ENCODE peak calls at places on chromosomes 16 and 17, in six cellular contexts. J is epithelial cell of prostate, P is GM12865, B is fibroblast of mammary gland, O is T1000, K is RPMI8226. W is an unnamed sample.

GRCh38 chr16:19085679-19086200 is 18.3 kb downstream of the COQ7 start:
- DNase-seq in J (no peak), P (no peak), B (peak), O (no peak), K (peak), W (peak)

GRCh38 chr17:48997827-48998556 is 807 bp downstream of the IGF2BP1 start:
- DNase-seq in J (no peak), P (no peak), B (no peak), O (no peak), K (no peak), W (no peak)

GRCh38 chr16:5036228-5037156 is 2.8 kb upstream of the NAGPA start:
- DNase-seq in J (no peak), P (peak), B (no peak), O (no peak), K (peak), W (no peak)

GRCh38 chr16:20353379-20353778 is 864 bp upstream of the UMOD start:
- DNase-seq in J (no peak), P (no peak), B (no peak), O (no peak), K (no peak), W (no peak)

GRCh38 chr16:65547799-65548446 is 426.1 kb upstream of the CDH11 start:
- DNase-seq in J (peak), P (no peak), B (peak), O (no peak), K (no peak), W (peak)

GRCh38 chr16:87201052-87201451 is 116.1 kb downstream of the C16orf95 start:
- DNase-seq in J (peak), P (no peak), B (peak), O (peak), K (no peak), W (peak)

GRCh38 chr17:41308251-41308917 is 725 bp downstream of the KRTAP16-1 start:
- DNase-seq in J (no peak), P (peak), B (no peak), O (no peak), K (peak), W (no peak)

GRCh38 chr17:31789707-31790505 is 69.1 kb downstream of the COPRS start:
- DNase-seq in J (no peak), P (peak), B (no peak), O (no peak), K (no peak), W (no peak)

GRCh38 chr17:81823800-81824550 is 9.1 kb downstream of the MCRIP1 start:
- DNase-seq in J (no peak), P (no peak), B (no peak), O (no peak), K (no peak), W (no peak)

GRCh38 chr17:74904687-74905409 is 11.4 kb upstream of the FADS6 start:
- DNase-seq in J (no peak), P (no peak), B (no peak), O (no peak), K (no peak), W (no peak)

GRCh38 chr16:83699817-83700216 is 108.0 kb upstream of the HSBP1 start:
- DNase-seq in J (no peak), P (no peak), B (no peak), O (no peak), K (no peak), W (no peak)

GRCh38 chr16:4513086-4513860 is 25.3 kb downstream of the CDIP1 start:
- DNase-seq in J (no peak), P (no peak), B (no peak), O (no peak), K (peak), W (no peak)

GRCh38 chr17:68704897-68705296 is 103.7 kb upstream of the FAM20A start:
- DNase-seq in J (no peak), P (no peak), B (peak), O (no peak), K (no peak), W (peak)

GRCh38 chr17:38960402-38960801 is 6.8 kb downstream of the FBXO47 start:
- DNase-seq in J (no peak), P (no peak), B (no peak), O (no peak), K (no peak), W (no peak)

GRCh38 chr16:13262270-13263090 is 361.1 kb downstream of the SHISA9 start:
- DNase-seq in J (no peak), P (peak), B (no peak), O (no peak), K (no peak), W (no peak)

GRCh38 chr17:75013077-75013391 is 564 bp downstream of the MRPL58 start:
- DNase-seq in J (no peak), P (no peak), B (no peak), O (no peak), K (no peak), W (no peak)

GRCh38 chr16:31200821-31201510 is 1.6 kb downstream of the PYCARD start:
- DNase-seq in J (no peak), P (peak), B (peak), O (no peak), K (peak), W (peak)

GRCh38 chr16:46830417-46830901 is 521 bp downstream of the C16orf87 start:
- DNase-seq in J (no peak), P (peak), B (peak), O (no peak), K (peak), W (no peak)

GRCh38 chr16:19527161-19527560 is 3.4 kb downstream of the CCP110 start:
- DNase-seq in J (no peak), P (no peak), B (no peak), O (no peak), K (no peak), W (no peak)

GRCh38 chr17:64057701-64058263 is 37.3 kb upstream of the ICAM2 start:
- DNase-seq in J (no peak), P (no peak), B (no peak), O (no peak), K (no peak), W (peak)

GRCh38 chr16:24318670-24319069 is 62.5 kb downstream of the CACNG3 start:
- DNase-seq in J (no peak), P (peak), B (no peak), O (no peak), K (no peak), W (no peak)

W was measured in iris pigment epithelial cell.